ENCODE peak calls at places on chromosomes 2 and 18, in ten cellular contexts. U, J, V, G, Y, Q, P, M, N and D are unnamed samples.

GRCh38 chr2:43889416-43889815 is 50.6 kb downstream of the ABCG8 start:
- DNase-seq in U (no peak), J (no peak), V (no peak), G (no peak), Y (no peak), Q (no peak), P (no peak), M (no peak), N (no peak), D (no peak)

GRCh38 chr2:61707984-61708852 is 145.6 kb downstream of the FAM161A start:
- DNase-seq in U (no peak), J (no peak), V (no peak), G (no peak), Y (peak; percentile 40), Q (no peak), P (no peak), M (no peak), N (peak; percentile 18), D (no peak)

GRCh38 chr2:131105950-131106801 is 1.0 kb downstream of the PLEKHB2 start:
- DNase-seq in U (peak; percentile 26), J (no peak), V (no peak), G (peak; percentile 76), Y (peak; percentile 31), Q (no peak), P (no peak), M (no peak), N (peak; percentile 23), D (no peak)

GRCh38 chr2:45024600-45025291 is 15.5 kb upstream of the SIX2 start:
- DNase-seq in U (peak; percentile 57), J (no peak), V (peak; percentile 27), G (peak; percentile 87), Y (peak; percentile 88), Q (no peak), P (peak; percentile 76), M (no peak), N (no peak), D (no peak)

GRCh38 chr2:199771948-199772692 is 78.9 kb downstream of the FTCDNL1 start:
- DNase-seq in U (no peak), J (no peak), V (no peak), G (no peak), Y (no peak), Q (no peak), P (no peak), M (no peak), N (no peak), D (no peak)

GRCh38 chr2:67671464-67672450 is 274.6 kb downstream of the ETAA1 start:
- DNase-seq in U (no peak), J (no peak), V (no peak), G (no peak), Y (no peak), Q (no peak), P (no peak), M (no peak), N (no peak), D (no peak)

GRCh38 chr2:187453078-187453641 is 5.1 kb upstream of the CALCRL start:
- DNase-seq in U (no peak), J (no peak), V (peak; percentile 29), G (no peak), Y (no peak), Q (no peak), P (no peak), M (no peak), N (peak; percentile 27), D (peak; percentile 12)

GRCh38 chr2:126650994-126651393 is 5.0 kb upstream of the GYPC start:
- DNase-seq in U (no peak), J (no peak), V (no peak), G (no peak), Y (no peak), Q (no peak), P (no peak), M (no peak), N (no peak), D (no peak)

GRCh38 chr18:63339920-63340484 is 20.4 kb upstream of the BCL2 start:
- DNase-seq in U (no peak), J (no peak), V (peak; percentile 10), G (no peak), Y (no peak), Q (peak; percentile 51), P (no peak), M (peak; percentile 54), N (peak; percentile 86), D (peak; percentile 51)

GRCh38 chr2:181683518-181684453 is 3.5 kb upstream of the NEUROD1 start:
- DNase-seq in U (no peak), J (no peak), V (peak; percentile 16), G (peak; percentile 68), Y (peak; percentile 72), Q (peak; percentile 71), P (no peak), M (no peak), N (peak; percentile 95), D (no peak)

GRCh38 chr2:190156750-190157277 is 94.3 kb upstream of the MSTN start:
- DNase-seq in U (no peak), J (no peak), V (no peak), G (no peak), Y (no peak), Q (no peak), P (no peak), M (no peak), N (no peak), D (no peak)

GRCh38 chr2:147628971-147629421 is 215.8 kb upstream of the ACVR2A start:
- DNase-seq in U (no peak), J (no peak), V (no peak), G (no peak), Y (no peak), Q (no peak), P (no peak), M (no peak), N (no peak), D (no peak)

DNA sequence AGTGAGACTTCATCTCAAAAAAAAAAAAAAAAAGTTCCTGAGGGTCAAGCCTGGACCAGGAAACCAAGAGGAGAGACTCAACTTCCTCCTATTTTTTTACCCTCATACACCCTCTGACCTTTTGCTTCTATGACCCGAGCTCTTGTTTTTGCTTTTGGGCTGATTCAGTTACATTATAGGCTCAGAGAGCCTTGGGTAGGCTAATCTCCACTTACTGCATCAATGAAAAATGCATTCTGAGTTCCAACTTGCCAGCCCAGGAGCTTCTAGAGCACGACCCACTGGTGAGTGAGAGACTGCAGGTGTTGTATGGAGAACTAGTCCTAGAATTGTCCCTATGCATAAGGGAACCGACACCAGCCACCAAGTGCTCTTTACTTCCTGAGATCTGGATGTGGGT is 91.1 kb downstream of the CABLES1 start:
- DNase-seq in U (no peak), J (no peak), V (no peak), G (no peak), Y (no peak), Q (no peak), P (no peak), M (peak; percentile 11), N (no peak), D (no peak)
- H3K4me1 ChIP-seq in U (no peaks in the 10 kb centered on the region), J (no peaks in the 10 kb centered on the region), V (peaks cover 10% of the 10 kb centered on the region), G (peaks cover 69% of the 10 kb centered on the region), Y (peaks cover 13% of the 10 kb centered on the region), Q (no peaks in the 10 kb centered on the region), P (peaks cover 14% of the 10 kb centered on the region), M (peaks cover 6% of the 10 kb centered on the region), N (peaks cover 10% of the 10 kb centered on the region), D (peaks cover 28% of the 10 kb centered on the region)

DNA sequence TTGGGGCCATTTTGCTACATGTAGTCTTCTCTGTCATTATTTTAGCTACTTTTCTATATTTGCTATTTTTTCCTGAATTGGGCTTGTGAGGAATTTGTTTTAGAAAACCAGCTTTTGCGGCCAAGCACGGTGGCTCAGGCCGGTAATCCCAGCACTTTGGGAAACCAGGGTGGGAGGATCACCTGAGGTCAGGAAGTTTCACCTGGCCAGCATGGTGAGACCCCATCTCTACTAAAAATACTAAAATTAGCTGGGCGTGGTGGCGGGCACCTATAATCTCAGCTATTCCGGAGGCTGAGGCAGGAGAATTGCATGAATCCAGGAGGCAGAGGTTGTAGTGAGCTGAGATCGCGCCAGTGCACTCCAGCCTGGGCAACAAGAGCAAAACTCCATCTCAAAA is 4.7 kb downstream of the SEPTIN2 start:
- DNase-seq in U (no peak), J (no peak), V (no peak), G (no peak), Y (no peak), Q (no peak), P (no peak), M (no peak), N (no peak), D (no peak)
- H3K4me1 ChIP-seq in U (peaks cover 34% of the 10 kb centered on the region), J (no peaks in the 10 kb centered on the region), V (peaks cover 20% of the 10 kb centered on the region), G (peaks cover 47% of the 10 kb centered on the region), Y (peaks cover 29% of the 10 kb centered on the region), Q (peaks cover 3% of the 10 kb centered on the region), P (peaks cover 23% of the 10 kb centered on the region), M (peaks cover 48% of the 10 kb centered on the region), N (peaks cover 22% of the 10 kb centered on the region), D (peaks cover 57% of the 10 kb centered on the region)

DNA sequence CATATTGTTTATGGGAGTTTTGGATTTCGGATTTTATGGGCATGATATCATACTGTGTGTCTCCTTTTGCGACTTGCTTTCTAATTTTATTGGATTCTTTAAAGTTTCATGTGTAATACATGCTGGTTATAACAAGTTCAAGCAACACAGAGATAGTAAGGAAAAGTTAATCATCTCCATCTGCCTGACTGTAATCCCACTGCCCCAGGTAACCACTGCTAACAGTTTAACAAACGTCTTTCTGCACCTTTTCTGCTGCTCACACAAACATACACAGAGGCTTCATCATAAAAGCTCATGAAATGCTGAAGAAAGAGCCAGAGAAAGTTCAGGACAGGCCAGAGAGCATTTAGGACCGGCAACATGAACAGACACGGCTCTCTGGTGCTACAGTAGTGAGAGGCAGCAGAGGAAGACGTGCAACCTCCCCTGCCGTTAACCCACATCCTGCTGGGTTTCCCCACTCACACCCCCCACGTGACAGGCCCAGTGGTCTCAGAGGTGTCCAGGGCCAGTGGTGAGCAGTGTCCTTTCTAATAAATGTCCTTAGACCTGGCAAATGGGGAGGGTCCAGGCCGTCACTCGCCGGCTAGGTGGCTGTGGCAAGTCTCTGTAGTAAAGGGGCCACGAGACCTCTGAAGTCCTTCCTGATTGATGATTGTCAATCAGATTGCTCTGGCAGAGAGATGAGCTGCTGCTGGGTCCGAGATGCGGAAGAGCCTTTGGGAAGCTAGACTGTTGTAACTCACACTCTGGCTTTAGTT is 43.0 kb upstream of the SLC1A4 start:
- DNase-seq in U (no peak), J (no peak), V (no peak), G (peak; percentile 31), Y (no peak), Q (no peak), P (no peak), M (peak; percentile 70), N (peak; percentile 5), D (peak; percentile 14)
- H3K4me1 ChIP-seq in U (no peaks in the 10 kb centered on the region), J (no peaks in the 10 kb centered on the region), V (no peaks in the 10 kb centered on the region), G (peaks cover 4% of the 10 kb centered on the region), Y (peaks cover 11% of the 10 kb centered on the region), Q (no peaks in the 10 kb centered on the region), P (peaks cover 56% of the 10 kb centered on the region), M (peaks cover 23% of the 10 kb centered on the region), N (no peaks in the 10 kb centered on the region), D (peaks cover 30% of the 10 kb centered on the region)

DNA sequence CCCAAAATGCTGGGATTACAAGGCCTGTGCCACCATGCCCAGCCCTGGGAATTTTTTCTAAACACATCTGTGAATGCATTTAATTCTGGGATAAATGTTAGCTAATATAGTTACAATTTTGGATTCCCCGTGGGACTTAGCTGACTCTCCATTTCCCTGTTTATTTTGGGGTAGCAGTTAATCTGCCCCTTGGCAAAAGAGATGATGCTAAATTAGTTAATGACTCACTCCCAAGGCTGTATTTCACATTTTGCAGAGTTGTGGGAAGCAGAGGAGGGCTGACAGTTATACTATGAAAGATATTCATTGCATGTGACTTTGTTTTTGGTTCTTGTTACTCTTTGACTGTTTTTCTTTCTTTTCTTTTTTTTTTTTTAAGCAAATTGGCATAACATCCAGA is 3.2 kb downstream of the MTHFD2 start:
- DNase-seq in U (no peak), J (no peak), V (no peak), G (peak; percentile 93), Y (no peak), Q (no peak), P (no peak), M (no peak), N (no peak), D (no peak)
- H3K4me1 ChIP-seq in U (peaks cover 13% of the 10 kb centered on the region), J (no peaks in the 10 kb centered on the region), V (peaks cover 28% of the 10 kb centered on the region), G (peaks cover 44% of the 10 kb centered on the region), Y (peaks cover 63% of the 10 kb centered on the region), Q (peaks cover 10% of the 10 kb centered on the region), P (peaks cover 45% of the 10 kb centered on the region), M (peaks cover 41% of the 10 kb centered on the region), N (peaks cover 17% of the 10 kb centered on the region), D (peaks cover 42% of the 10 kb centered on the region)